ENCODE peak calls at places on chromosomes 2 and 18, in eight cellular contexts. G is endodermal cell; T is pancreas; R is kidney epithelial cell; O is stomach; I is upper lobe of right lung; N is CD8-positive, alpha-beta T cell; S is fibroblast of lung. Z is an unnamed sample.
A peak's percentile ranks its signal among the peaks of the same experiment; 100 is the strongest.

GRCh38 chr18:13241893-13242175 is 23.3 kb downstream of the LDLRAD4 start:
- DNase-seq in G (no peak), T (no peak), R (no peak), O (no peak), I (no peak), N (no peak), S (no peak), Z (no peak)

GRCh38 chr2:99573624-99574251 is 83.9 kb upstream of the REV1 start:
- DNase-seq in G (no peak), T (no peak), R (no peak), O (no peak), I (no peak), N (no peak), S (no peak), Z (no peak)

GRCh38 chr18:2325933-2326332 is 245.4 kb downstream of the METTL4 start:
- DNase-seq in G (no peak), T (no peak), R (no peak), O (no peak), I (no peak), N (no peak), S (peak; percentile 13), Z (no peak)

GRCh38 chr2:84880645-84881521 is at the start of gene TRABD2A:
- DNase-seq in G (peak; percentile 82), T (peak; percentile 66), R (no peak), O (peak; percentile 30), I (peak; percentile 75), N (peak; percentile 31), S (no peak), Z (peak; percentile 27)

GRCh38 chr2:39411186-39411944 is 25.7 kb downstream of the MAP4K3 start:
- DNase-seq in G (no peak), T (no peak), R (peak; percentile 89), O (no peak), I (no peak), N (no peak), S (peak; percentile 97), Z (no peak)

GRCh38 chr2:47007221-47007825 is 91.7 kb upstream of the MCFD2 start:
- DNase-seq in G (no peak), T (no peak), R (no peak), O (no peak), I (no peak), N (no peak), S (no peak), Z (no peak)

GRCh38 chr2:45886229-45886663 is 234.8 kb downstream of the PRKCE start:
- DNase-seq in G (no peak), T (no peak), R (no peak), O (no peak), I (no peak), N (no peak), S (no peak), Z (no peak)

GRCh38 chr2:43149482-43150107 is 76.8 kb downstream of the ZFP36L2 start:
- DNase-seq in G (peak; percentile 29), T (no peak), R (no peak), O (no peak), I (no peak), N (no peak), S (no peak), Z (no peak)

GRCh38 chr18:62329676-62330454 is 4.8 kb downstream of the TNFRSF11A start:
- DNase-seq in G (no peak), T (no peak), R (peak; percentile 50), O (peak; percentile 65), I (no peak), N (peak; percentile 20), S (peak; percentile 83), Z (no peak)

GRCh38 chr2:65802298-65802942 is 370.0 kb upstream of the SPRED2 start:
- DNase-seq in G (no peak), T (no peak), R (no peak), O (no peak), I (no peak), N (no peak), S (no peak), Z (no peak)

GRCh38 chr2:27042159-27042661 is 9.3 kb upstream of the AGBL5 start:
- DNase-seq in G (no peak), T (no peak), R (no peak), O (no peak), I (no peak), N (no peak), S (no peak), Z (no peak)

GRCh38 chr2:193891021-193891420 is 1696.3 kb upstream of the TMEFF2 start:
- DNase-seq in G (no peak), T (no peak), R (no peak), O (no peak), I (no peak), N (no peak), S (no peak), Z (no peak)

GRCh38 chr2:144890828-144891227 is 370.9 kb upstream of the ZEB2 start:
- DNase-seq in G (peak; percentile 44), T (no peak), R (no peak), O (no peak), I (no peak), N (no peak), S (peak; percentile 55), Z (no peak)

GRCh38 chr2:69592511-69592910 is 51.0 kb downstream of the AAK1 start:
- DNase-seq in G (no peak), T (no peak), R (no peak), O (no peak), I (no peak), N (no peak), S (no peak), Z (no peak)

GRCh38 chr2:12950957-12951656 is 234.4 kb downstream of the TRIB2 start:
- DNase-seq in G (no peak), T (no peak), R (peak; percentile 28), O (no peak), I (no peak), N (no peak), S (peak; percentile 80), Z (no peak)

GRCh38 chr2:41695714-41696113 is 352.1 kb upstream of the PKDCC start:
- DNase-seq in G (no peak), T (no peak), R (no peak), O (no peak), I (no peak), N (no peak), S (no peak), Z (no peak)

GRCh38 chr2:61328707-61329251 is 142.1 kb downstream of the USP34 start:
- DNase-seq in G (no peak), T (no peak), R (peak; percentile 2), O (no peak), I (peak; percentile 69), N (no peak), S (peak; percentile 21), Z (no peak)
- H3K36me3 ChIP-seq in G (peaks cover 71% of the 10 kb centered on the region), T (peaks cover 4% of the 10 kb centered on the region), R (no peaks in the 10 kb centered on the region), O (peaks cover 81% of the 10 kb centered on the region), I (peaks cover 60% of the 10 kb centered on the region), N (peaks cover 32% of the 10 kb centered on the region), S (no peaks in the 10 kb centered on the region), Z (no peaks in the 10 kb centered on the region)

GRCh38 chr2:211349031-211349430 is 792.6 kb downstream of the CPS1 start:
- DNase-seq in G (no peak), T (no peak), R (no peak), O (no peak), I (no peak), N (no peak), S (peak; percentile 4), Z (no peak)

GRCh38 chr2:211344289-211344688 is 787.9 kb downstream of the CPS1 start:
- DNase-seq in G (no peak), T (no peak), R (no peak), O (no peak), I (no peak), N (no peak), S (no peak), Z (no peak)

GRCh38 chr2:211351998-211352397 is 795.6 kb downstream of the CPS1 start:
- DNase-seq in G (peak; percentile 53), T (no peak), R (no peak), O (no peak), I (no peak), N (no peak), S (peak; percentile 1), Z (no peak)

GRCh38 chr2:211347328-211347727 is 790.9 kb downstream of the CPS1 start:
- DNase-seq in G (peak; percentile 76), T (no peak), R (no peak), O (no peak), I (no peak), N (no peak), S (no peak), Z (no peak)
- TF ChIP-seq CTCF in G (peak; percentile 63), T (no peak), R (no peak), O (no peak), I (no peak), N (no peak), S (no peak), Z (no peak)

DNA sequence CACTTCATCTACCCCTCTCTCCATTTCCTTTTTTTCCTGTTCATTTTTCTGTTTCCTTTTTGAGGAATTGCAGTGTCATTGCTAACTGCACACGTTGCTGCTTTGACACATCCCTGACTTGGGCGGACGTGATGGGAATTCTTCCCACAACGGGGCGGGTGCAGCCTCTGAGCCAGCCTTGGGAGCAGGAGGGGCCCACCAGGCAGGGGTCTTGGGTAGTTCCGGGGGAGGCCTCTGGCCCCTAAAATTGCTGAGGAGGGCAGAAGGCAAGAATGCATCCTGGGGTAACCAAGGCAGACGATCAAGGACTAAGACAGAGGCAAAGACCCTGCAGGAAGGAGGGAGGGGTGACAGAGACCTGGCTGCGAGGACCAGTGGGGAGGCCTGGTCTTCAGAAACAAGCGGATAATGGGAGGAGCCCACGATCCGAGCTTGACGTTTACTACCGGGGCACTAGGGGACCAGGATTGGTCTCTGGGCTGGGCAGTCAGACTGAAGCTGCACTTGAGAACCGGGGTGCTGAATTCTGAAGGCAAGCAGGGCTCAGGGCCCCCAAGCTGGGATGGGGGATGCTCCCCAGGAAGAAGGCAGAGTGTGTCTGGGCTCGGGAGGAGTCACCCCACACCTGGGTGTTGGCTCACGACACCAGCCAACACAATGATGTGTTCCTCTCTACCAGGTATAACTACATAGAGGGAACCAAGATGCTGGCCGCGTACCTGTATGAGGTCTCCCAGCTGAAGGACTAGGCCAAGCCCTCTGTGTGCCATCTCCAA is 14.8 kb upstream of the CNDP1 start:
- DNase-seq in G (no peak), T (no peak), R (no peak), O (peak; percentile 13), I (peak; percentile 43), N (no peak), S (no peak), Z (no peak)
- H3K36me3 ChIP-seq in G (peaks cover 72% of the 10 kb centered on the region), T (peaks cover 25% of the 10 kb centered on the region), R (peaks cover 10% of the 10 kb centered on the region), O (peaks cover 86% of the 10 kb centered on the region), I (peaks cover 71% of the 10 kb centered on the region), N (peaks cover 40% of the 10 kb centered on the region), S (peaks cover 27% of the 10 kb centered on the region), Z (no peaks in the 10 kb centered on the region)

GRCh38 chr18:47932170-47932569 is 1.7 kb upstream of the SMAD2 start:
- DNase-seq in G (no peak), T (no peak), R (no peak), O (no peak), I (no peak), N (no peak), S (no peak), Z (no peak)

GRCh38 chr18:47930086-47930843 is at the start of gene SMAD2:
- DNase-seq in G (peak; percentile 97), T (peak; percentile 92), R (no peak), O (peak; percentile 85), I (peak; percentile 94), N (peak; percentile 65), S (peak; percentile 75), Z (peak; percentile 79)

GRCh38 chr18:47931707-47932103 is 1.2 kb upstream of the SMAD2 start:
- DNase-seq in G (no peak), T (no peak), R (no peak), O (peak; percentile 32), I (peak; percentile 65), N (no peak), S (no peak), Z (peak; percentile 50)

GRCh38 chr18:47930844-47931706 is 616 bp upstream of the SMAD2 start:
- DNase-seq in G (peak; percentile 97), T (peak; percentile 95), R (peak; percentile 67), O (peak; percentile 97), I (peak; percentile 99), N (peak; percentile 94), S (peak; percentile 95), Z (peak; percentile 92)

GRCh38 chr18:47932603-47933002 is 2.1 kb upstream of the SMAD2 start:
- DNase-seq in G (no peak), T (no peak), R (no peak), O (no peak), I (no peak), N (no peak), S (no peak), Z (no peak)
- TF ChIP-seq CTCF in G (peak; percentile 59), T (no peak), R (no peak), O (no peak), I (peak; percentile 13), N (no peak), S (no peak), Z (no peak)